ENCODE peak calls at places on chromosomes 6 and 20, in four cellular contexts. One of them, this sample, is unnamed.

GRCh38 chr20:32524871-32525501 is 60.1 kb downstream of the NOL4L start:
- DNase-seq in GM12878: no peak
- DNase-seq in H1: no peak
- DNase-seq in HepG2: no peak
- DNase-seq in this sample: no peak

GRCh38 chr20:56778765-56779195 is 149.7 kb downstream of the TFAP2C start:
- DNase-seq in H1: no peak
- DNase-seq in HepG2: no peak
- DNase-seq in GM12878: no peak
- DNase-seq in this sample: no peak

GRCh38 chr6:74439412-74439811 is 743.4 kb downstream of the CD109 start:
- DNase-seq in GM12878: no peak
- DNase-seq in H1: no peak
- DNase-seq in HepG2: no peak
- DNase-seq in this sample: no peak

GRCh38 chr6:39792501-39793450 is 600 bp downstream of the DAAM2 start:
- DNase-seq in HepG2: no peak
- DNase-seq in GM12878: no peak
- DNase-seq in H1: no peak
- DNase-seq in this sample: no peak

GRCh38 chr6:146909886-146910285 is 294.3 kb upstream of the STXBP5 start:
- DNase-seq in GM12878: no peak
- DNase-seq in H1: no peak
- DNase-seq in HepG2: no peak
- DNase-seq in this sample: no peak

GRCh38 chr6:148501178-148501590 is 158.5 kb downstream of the SASH1 start:
- DNase-seq in GM12878: no peak
- DNase-seq in H1: no peak
- DNase-seq in HepG2: no peak
- DNase-seq in this sample: no peak

GRCh38 chr6:52576392-52577021 is 353 bp downstream of the TRAM2 start:
- DNase-seq in H1: no peak
- DNase-seq in GM12878: peak; percentile 37
- DNase-seq in HepG2: peak; percentile 84
- DNase-seq in this sample: peak; percentile 85

GRCh38 chr6:155647354-155647753 is 191.7 kb upstream of the NOX3 start:
- DNase-seq in H1: no peak
- DNase-seq in GM12878: no peak
- DNase-seq in HepG2: no peak
- DNase-seq in this sample: no peak

GRCh38 chr20:38674178-38675133 is 49.8 kb upstream of the SLC32A1 start:
- DNase-seq in H1: peak; percentile 71
- DNase-seq in GM12878: no peak
- DNase-seq in HepG2: no peak
- DNase-seq in this sample: peak; percentile 99

GRCh38 chr6:111553580-111553979 is 52.1 kb downstream of the TRAF3IP2 start:
- DNase-seq in GM12878: no peak
- DNase-seq in HepG2: no peak
- DNase-seq in H1: no peak
- DNase-seq in this sample: no peak

GRCh38 chr20:53774487-53775203 is 181.0 kb upstream of the ZNF217 start:
- DNase-seq in H1: no peak
- DNase-seq in GM12878: no peak
- DNase-seq in HepG2: no peak
- DNase-seq in this sample: no peak

GRCh38 chr6:137271245-137272183 is 52.3 kb upstream of the IFNGR1 start:
- DNase-seq in GM12878: no peak
- DNase-seq in HepG2: peak; percentile 75
- DNase-seq in H1: no peak
- DNase-seq in this sample: peak; percentile 61

GRCh38 chr20:49380245-49380875 is 102.1 kb downstream of the KCNB1 start:
- DNase-seq in H1: no peak
- DNase-seq in GM12878: no peak
- DNase-seq in HepG2: no peak
- DNase-seq in this sample: no peak

GRCh38 chr20:5279661-5280060 is 37.1 kb downstream of the PROKR2 start:
- DNase-seq in GM12878: no peak
- DNase-seq in H1: no peak
- DNase-seq in HepG2: no peak
- DNase-seq in this sample: no peak

GRCh38 chr6:136962661-136963060 is 40.6 kb downstream of the SLC35D3 start:
- DNase-seq in H1: no peak
- DNase-seq in GM12878: no peak
- DNase-seq in HepG2: no peak
- DNase-seq in this sample: no peak

DNA sequence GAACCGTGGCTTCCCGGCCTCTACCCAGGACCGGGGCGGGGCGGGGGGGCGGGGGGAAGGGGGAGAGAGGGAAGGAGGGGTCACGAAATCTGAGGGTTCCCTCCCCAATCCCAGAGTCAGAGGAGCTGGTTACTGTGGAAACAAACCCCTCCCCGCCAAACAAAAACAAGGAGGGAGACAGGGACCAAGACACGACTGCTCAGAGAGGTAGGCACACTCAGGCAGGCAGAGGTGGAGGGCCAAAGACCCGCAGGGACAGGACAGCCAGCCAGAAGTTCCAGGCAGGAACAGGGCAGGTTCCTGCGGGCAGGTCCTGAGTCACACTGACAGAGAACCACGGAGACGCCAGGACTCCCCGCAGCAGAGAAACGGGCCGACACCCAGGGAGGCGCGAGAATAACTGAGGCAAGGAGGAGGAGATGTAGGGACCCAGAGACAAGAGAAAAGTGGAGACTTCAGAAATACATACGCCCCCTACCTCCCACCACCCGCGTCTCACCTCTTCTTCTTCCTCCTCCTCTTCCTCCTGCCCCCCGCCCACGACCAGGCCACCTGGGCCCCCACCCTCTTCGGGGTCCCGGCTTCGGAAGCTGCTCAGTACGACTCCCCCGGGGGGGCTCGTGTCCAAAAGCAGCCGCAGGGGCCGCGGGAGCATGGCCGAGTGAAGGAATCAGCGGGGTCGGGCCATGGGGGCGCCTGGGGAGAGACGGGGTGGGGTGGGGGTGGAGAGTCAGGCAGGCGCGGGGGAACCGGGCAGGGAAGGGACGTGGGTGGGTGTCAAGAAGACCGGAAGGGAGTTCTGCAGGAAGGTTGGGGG is 578 bp downstream of the RGL2 start:
- DNase-seq in HepG2: peak; percentile 80
- DNase-seq in H1: no peak
- DNase-seq in GM12878: no peak
- DNase-seq in this sample: peak; percentile 87
- TF ChIP-seq ATF2 in HepG2: no peak
- TF ChIP-seq ATF2 in H1: no peak
- TF ChIP-seq ATF2 in GM12878: no peak
- TF ChIP-seq ATF2 in this sample: no peak

GRCh38 chr20:51815383-51816076 is 13.2 kb upstream of the SALL4 start:
- DNase-seq in HepG2: peak; percentile 53
- DNase-seq in GM12878: no peak
- DNase-seq in H1: no peak
- DNase-seq in this sample: no peak
- TF ChIP-seq SRF in HepG2: no peak
- TF ChIP-seq SRF in GM12878: no peak
- TF ChIP-seq SRF in H1: no peak
- TF ChIP-seq SRF in this sample: no peak

GRCh38 chr6:165770430-165771082 is 107.5 kb upstream of the PDE10A start:
- DNase-seq in GM12878: no peak
- DNase-seq in HepG2: no peak
- DNase-seq in H1: no peak
- DNase-seq in this sample: no peak
- TF ChIP-seq POLR2A in GM12878: no peak
- TF ChIP-seq POLR2A in HepG2: no peak
- TF ChIP-seq POLR2A in H1: no peak
- TF ChIP-seq POLR2A in this sample: no peak

GRCh38 chr6:168051648-168052047 is 27.4 kb downstream of the FRMD1 start:
- DNase-seq in H1: no peak
- DNase-seq in HepG2: no peak
- DNase-seq in GM12878: no peak
- DNase-seq in this sample: no peak

GRCh38 chr6:168053086-168053956 is 25.7 kb downstream of the FRMD1 start:
- DNase-seq in GM12878: no peak
- DNase-seq in HepG2: no peak
- DNase-seq in H1: no peak
- DNase-seq in this sample: no peak

GRCh38 chr6:168053957-168054471 is 25.0 kb downstream of the FRMD1 start:
- DNase-seq in GM12878: no peak
- DNase-seq in HepG2: no peak
- DNase-seq in H1: no peak
- DNase-seq in this sample: no peak

GRCh38 chr6:168050861-168051586 is 28.0 kb downstream of the FRMD1 start:
- DNase-seq in H1: no peak
- DNase-seq in HepG2: no peak
- DNase-seq in GM12878: no peak
- DNase-seq in this sample: no peak

DNA sequence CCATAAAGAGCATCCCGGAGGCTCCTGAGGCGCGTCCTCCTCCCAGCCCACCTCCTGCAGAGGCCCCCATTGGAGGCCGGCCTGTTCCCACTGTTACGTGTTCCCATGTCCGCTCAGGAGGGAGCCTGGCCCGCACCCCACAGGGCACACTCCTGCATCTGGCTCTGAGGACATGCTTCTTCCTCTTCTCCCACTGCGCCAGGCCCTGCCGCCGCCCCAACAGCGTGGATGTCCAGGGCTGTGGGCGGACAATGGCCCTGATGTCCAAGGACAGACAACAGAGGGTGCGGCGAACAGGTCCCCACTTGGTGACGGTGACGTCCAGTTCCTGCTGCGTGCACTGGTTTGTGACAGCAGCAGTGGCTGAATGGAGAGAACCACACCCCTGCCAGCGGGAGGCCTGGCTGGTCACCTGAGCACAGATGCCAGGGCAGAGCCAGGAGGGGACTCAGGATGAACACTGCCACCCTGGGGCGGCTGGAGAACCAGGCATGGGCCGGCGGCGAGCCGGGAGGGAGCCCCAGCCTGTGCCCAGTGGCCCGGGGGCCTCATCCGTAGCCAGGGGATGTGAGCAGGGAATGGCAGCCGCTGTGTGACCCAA is 26.6 kb downstream of the FRMD1 start:
- DNase-seq in GM12878: no peak
- DNase-seq in H1: no peak
- DNase-seq in HepG2: no peak
- DNase-seq in this sample: no peak
- TF ChIP-seq ATF2 in GM12878: no peak
- TF ChIP-seq ATF2 in H1: no peak
- TF ChIP-seq ATF2 in HepG2: no peak
- TF ChIP-seq ATF2 in this sample: no peak

DNA sequence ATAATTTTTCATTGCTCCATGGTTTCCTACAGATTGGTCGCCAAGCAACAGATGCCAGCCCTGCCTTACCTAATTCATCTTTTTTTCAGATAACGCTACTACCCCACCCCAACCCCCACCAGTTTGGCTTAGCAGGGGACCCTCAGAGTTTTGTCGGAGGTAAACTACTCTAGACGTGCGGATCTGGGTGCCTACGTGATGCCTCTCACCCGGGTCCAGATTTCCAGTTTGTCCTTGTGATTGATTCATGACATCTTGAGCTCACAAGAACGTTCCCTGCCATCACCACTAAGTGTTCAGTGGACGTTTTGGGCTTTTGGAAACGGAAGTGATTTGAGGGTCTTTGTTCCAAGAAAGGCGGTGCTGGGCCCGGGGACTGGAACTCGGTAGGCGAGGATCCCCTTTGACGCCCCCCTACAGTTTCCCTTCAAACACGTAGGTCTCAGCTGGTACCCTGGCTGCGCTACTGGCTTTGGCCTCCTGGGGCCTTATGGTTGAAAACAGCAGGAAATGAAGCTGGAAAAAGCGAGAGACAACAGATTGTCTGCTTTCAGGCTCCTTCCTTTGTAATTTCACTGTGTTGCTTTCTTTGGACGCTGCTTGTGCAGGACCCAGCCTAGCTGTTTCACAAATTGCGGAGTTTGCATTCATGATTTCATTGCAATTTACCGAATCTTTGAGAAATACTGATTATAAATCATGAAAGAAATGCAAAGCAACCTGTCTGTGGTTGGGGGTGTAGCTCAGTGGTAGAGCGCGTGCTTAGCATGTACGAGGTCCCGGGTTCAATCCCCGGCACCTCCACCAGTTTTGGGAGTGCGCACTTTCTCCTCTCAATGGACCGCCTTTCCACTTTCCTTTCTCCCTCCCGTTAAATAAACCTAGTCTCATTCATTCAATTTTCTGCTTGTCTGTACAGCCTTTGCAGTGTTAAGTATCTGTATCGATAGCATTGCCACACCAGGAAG is 81.0 kb downstream of the GPX5 start:
- DNase-seq in HepG2: peak; percentile 83
- DNase-seq in GM12878: peak; percentile 45
- DNase-seq in H1: no peak
- DNase-seq in this sample: peak; percentile 44
- TF ChIP-seq SRF in HepG2: no peak
- TF ChIP-seq SRF in GM12878: no peak
- TF ChIP-seq SRF in H1: no peak
- TF ChIP-seq SRF in this sample: no peak

GRCh38 chr20:35664544-35665206 is at the start of the genes CPNE1 and RBM12:
- DNase-seq in GM12878: peak; percentile 79
- DNase-seq in H1: peak; percentile 84
- DNase-seq in HepG2: peak; percentile 96
- DNase-seq in this sample: peak; percentile 96

GRCh38 chr20:35662541-35662940 is 2.2 kb downstream of the CPNE1 start:
- DNase-seq in H1: no peak
- DNase-seq in GM12878: no peak
- DNase-seq in HepG2: no peak
- DNase-seq in this sample: no peak

GRCh38 chr20:35663813-35664543 is 722 bp downstream of the CPNE1 start:
- DNase-seq in H1: no peak
- DNase-seq in GM12878: no peak
- DNase-seq in HepG2: peak; percentile 61
- DNase-seq in this sample: peak; percentile 68

GRCh38 chr20:35661908-35662307 is 2.8 kb downstream of the CPNE1 start:
- DNase-seq in GM12878: no peak
- DNase-seq in H1: no peak
- DNase-seq in HepG2: no peak
- DNase-seq in this sample: no peak

DNA sequence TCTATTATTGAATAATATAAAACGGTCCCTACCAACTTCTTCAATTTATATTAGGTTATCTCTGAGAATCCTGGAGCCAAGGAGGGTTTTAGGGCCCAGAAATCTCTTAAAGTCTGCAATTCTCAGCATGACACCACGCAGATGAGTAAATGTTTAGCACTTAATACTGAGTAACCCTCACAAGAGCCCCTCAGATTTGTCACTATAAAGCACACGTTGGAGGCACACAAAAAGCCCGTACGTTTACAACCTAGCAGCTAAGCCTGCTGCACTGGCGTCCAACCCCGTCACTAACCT is 1.2 kb downstream of the CPNE1 start:
- DNase-seq in HepG2: no peak
- DNase-seq in GM12878: no peak
- DNase-seq in H1: no peak
- DNase-seq in this sample: no peak
- TF ChIP-seq POLR2A in HepG2: no peak
- TF ChIP-seq POLR2A in GM12878: no peak
- TF ChIP-seq POLR2A in H1: no peak
- TF ChIP-seq POLR2A in this sample: no peak

DNA sequence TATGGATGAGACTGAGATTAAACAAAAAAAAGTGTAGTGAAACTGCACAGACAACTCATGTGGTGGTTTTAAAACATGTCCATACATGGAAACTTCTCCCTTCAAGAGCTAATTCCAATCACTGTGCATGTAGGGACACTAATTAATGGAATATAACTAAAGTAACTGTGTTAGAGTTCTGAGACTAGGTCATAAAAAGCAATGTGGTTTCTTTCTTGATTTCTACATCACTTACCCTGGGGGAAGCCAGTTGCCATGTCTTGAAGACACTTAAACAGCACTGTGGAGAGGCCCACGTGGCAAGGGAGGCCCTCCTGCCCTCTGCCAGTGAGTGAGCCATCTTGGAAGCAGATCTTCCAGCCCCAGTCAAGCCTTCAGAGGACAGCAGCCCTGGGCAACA is 118.2 kb upstream of the DST start:
- DNase-seq in H1: no peak
- DNase-seq in GM12878: no peak
- DNase-seq in HepG2: no peak
- DNase-seq in this sample: no peak
- TF ChIP-seq ATF2 in H1: no peak
- TF ChIP-seq ATF2 in GM12878: no peak
- TF ChIP-seq ATF2 in HepG2: no peak
- TF ChIP-seq ATF2 in this sample: no peak